ENCODE peak calls at places on chromosomes 12 and 14, in nine cellular contexts. U is A549, T is NCI-H187 treated with DMSO at 0.1 percent for 48 hours, C is WTC11, L is cardiac muscle cell, O is fibroblast of lung, Y is heart left ventricle, V is GM12865, M is upper lobe of right lung. H is an unnamed sample.

GRCh38 chr12:109125791-109126190 is 9.4 kb downstream of the ACACB start:
- DNase-seq in O (no peak), T (no peak), C (no peak), Y (no peak), M (no peak), L (no peak), U (no peak), V (no peak), H (peak)

GRCh38 chr12:125341422-125341821 is 276.2 kb downstream of the AACS start:
- DNase-seq in U (no peak), L (no peak), T (no peak), M (no peak), C (no peak), Y (no peak), V (no peak), O (no peak), H (no peak)

GRCh38 chr12:3951380-3952135 is 78.4 kb upstream of the PARP11 start:
- DNase-seq in Y (no peak), C (no peak), V (no peak), L (no peak), M (no peak), U (no peak), T (no peak), O (no peak), H (no peak)

GRCh38 chr12:10362828-10363664 is 26.8 kb downstream of the KLRK1 start:
- DNase-seq in V (peak), O (no peak), M (no peak), C (no peak), T (no peak), L (peak), Y (no peak), U (no peak), H (no peak)

GRCh38 chr12:113007166-113007565 is 28.8 kb downstream of the OAS2 start:
- DNase-seq in O (no peak), V (no peak), M (no peak), Y (no peak), T (no peak), C (no peak), L (peak), U (peak), H (no peak)

GRCh38 chr14:58697927-58698641 is 60.3 kb downstream of the DACT1 start:
- DNase-seq in V (no peak), C (no peak), Y (no peak), M (no peak), U (no peak), O (no peak), L (no peak), T (peak), H (no peak)

GRCh38 chr12:68455676-68456345 is 123.6 kb upstream of the MDM1 start:
- DNase-seq in V (peak), L (peak), T (no peak), U (no peak), Y (no peak), C (no peak), O (no peak), M (no peak), H (no peak)

GRCh38 chr12:67649165-67650126 is 901 bp downstream of the DYRK2 start:
- DNase-seq in O (no peak), C (peak), U (no peak), V (peak), L (no peak), T (no peak), M (peak), Y (peak), H (peak)

H was measured in sigmoid colon.